ENCODE peak calls at places on chromosomes 11 and 22, in four cellular contexts. Q, Y, T and W are unnamed samples.
A peak's percentile ranks its signal among the peaks of the same experiment; 100 is the strongest.

GRCh38 chr11:47995318-47995717 is 15.0 kb downstream of the PTPRJ start:
- DNase-seq in T (no peak), Q (no peak), Y (no peak), W (no peak)

GRCh38 chr11:67409781-67410368 is 5.6 kb upstream of the CARNS1 start:
- DNase-seq in Q (no peak), Y (peak; percentile 61), T (no peak), W (no peak)

GRCh38 chr11:34928268-34928959 is 12.0 kb downstream of the PDHX start:
- DNase-seq in T (no peak), Y (no peak), Q (no peak), W (no peak)

GRCh38 chr22:19874307-19875060 is 19.8 kb upstream of the GNB1L start:
- DNase-seq in T (no peak), Q (no peak), Y (no peak), W (no peak)

GRCh38 chr11:117585631-117586030 is 211.4 kb downstream of the DSCAML1 start:
- DNase-seq in Y (no peak), T (no peak), Q (no peak), W (no peak)

GRCh38 chr11:65423516-65424199 is 1.1 kb downstream of the NEAT1 start:
- DNase-seq in T (no peak), Y (no peak), Q (peak; percentile 21), W (no peak)

GRCh38 chr22:36375071-36375980 is 12.4 kb downstream of the MYH9 start:
- DNase-seq in T (no peak), Q (no peak), Y (no peak), W (no peak)

GRCh38 chr11:68632802-68633201 is 51.5 kb upstream of the GAL start:
- DNase-seq in Q (peak; percentile 31), Y (no peak), T (no peak), W (no peak)

GRCh38 chr11:114232400-114233070 is 63.7 kb upstream of the NNMT start:
- DNase-seq in Y (no peak), Q (no peak), T (no peak), W (no peak)

GRCh38 chr11:62546937-62547625 is 475 bp upstream of the AHNAK start:
- DNase-seq in Y (no peak), T (no peak), Q (peak; percentile 18), W (no peak)

GRCh38 chr11:12253843-12254281 is 123.5 kb upstream of the PARVA start:
- DNase-seq in T (no peak), Y (peak; percentile 73), Q (no peak), W (no peak)

GRCh38 chr22:49825944-49826602 is 1.6 kb downstream of the BRD1 start:
- DNase-seq in Y (no peak), Q (peak; percentile 50), T (peak; percentile 36), W (no peak)

GRCh38 chr11:12674571-12674935 is 332 bp downstream of the TEAD1 start:
- DNase-seq in Y (no peak), Q (no peak), T (no peak), W (no peak)

GRCh38 chr11:123137496-123138270 is 57.4 kb downstream of the CLMP start:
- DNase-seq in T (no peak), Q (no peak), Y (peak; percentile 8), W (no peak)

GRCh38 chr11:69545976-69546617 is 64.6 kb downstream of the LINC01488 start:
- DNase-seq in T (no peak), Q (no peak), Y (no peak), W (no peak)

GRCh38 chr22:26672590-26673468 is 15.4 kb downstream of the MIAT start:
- DNase-seq in T (peak; percentile 84), Q (peak; percentile 87), Y (peak; percentile 85), W (peak; percentile 91)

GRCh38 chr11:79610139-79610538 is 169.3 kb upstream of the TENM4 start:
- DNase-seq in Y (no peak), T (no peak), Q (no peak), W (no peak)